ENCODE peak calls at places on chromosomes 16 and 17, in five cellular contexts. R is NCI-H774, D is OCI-LY7, A is GM20000, F is amniotic epithelial cell. S is an unnamed sample.

GRCh38 chr16:23368469-23368868 is 66.4 kb downstream of the SCNN1B start:
- DNase-seq in R (no peak), D (no peak), A (no peak), F (no peak), S (no peak)

GRCh38 chr16:55528974-55529373 is 20.1 kb downstream of the LPCAT2 start:
- DNase-seq in R (no peak), D (no peak), A (no peak), F (no peak), S (no peak)

GRCh38 chr17:17812211-17813054 is 24.4 kb downstream of the SREBF1 start:
- DNase-seq in R (no peak), D (peak; percentile 60), A (peak; percentile 94), F (peak; percentile 61), S (no peak)

GRCh38 chr17:3993493-3994220 is 29.4 kb upstream of the ATP2A3 start:
- DNase-seq in R (no peak), D (no peak), A (peak; percentile 78), F (no peak), S (no peak)

GRCh38 chr16:67538666-67539101 is 10.1 kb downstream of the RIPOR1 start:
- DNase-seq in R (no peak), D (no peak), A (no peak), F (peak; percentile 95), S (no peak)

GRCh38 chr16:84487358-84487757 is 17.1 kb downstream of the MEAK7 start:
- DNase-seq in R (no peak), D (no peak), A (no peak), F (no peak), S (no peak)

GRCh38 chr16:1426734-1427451 is 4.0 kb upstream of the PERCC1 start:
- DNase-seq in R (no peak), D (no peak), A (no peak), F (no peak), S (no peak)

GRCh38 chr16:59356709-59357108 is 622.6 kb upstream of the GOT2 start:
- DNase-seq in R (no peak), D (no peak), A (no peak), F (no peak), S (no peak)

GRCh38 chr16:31032736-31033708 is at the start of gene STX4:
- DNase-seq in R (peak; percentile 94), D (peak; percentile 95), A (peak; percentile 96), F (peak; percentile 97), S (peak; percentile 83)

GRCh38 chr17:35345926-35346771 is 27.3 kb downstream of the SLFN11 start:
- DNase-seq in R (no peak), D (no peak), A (no peak), F (peak; percentile 53), S (no peak)

GRCh38 chr16:5222770-5223169 is 125.2 kb upstream of the EEF2KMT start:
- DNase-seq in R (no peak), D (no peak), A (no peak), F (no peak), S (no peak)

GRCh38 chr16:22352726-22353125 is 21.7 kb downstream of the CDR2 start:
- DNase-seq in R (no peak), D (no peak), A (no peak), F (no peak), S (no peak)

GRCh38 chr17:21020622-21021021 is 22.2 kb downstream of the USP22 start:
- DNase-seq in R (no peak), D (no peak), A (no peak), F (no peak), S (no peak)

GRCh38 chr17:77508047-77508715 is 367.4 kb downstream of the SEC14L1 start:
- DNase-seq in R (no peak), D (no peak), A (no peak), F (peak; percentile 88), S (no peak)

GRCh38 chr16:26795184-26795583 is 271.5 kb upstream of the C16orf82 start:
- DNase-seq in R (no peak), D (peak; percentile 87), A (no peak), F (no peak), S (no peak)

GRCh38 chr16:47019563-47019962 is 46.1 kb upstream of the DNAJA2 start:
- DNase-seq in R (no peak), D (no peak), A (no peak), F (peak; percentile 17), S (peak; percentile 23)

GRCh38 chr16:17556276-17557052 is 85.7 kb upstream of the XYLT1 start:
- DNase-seq in R (no peak), D (peak; percentile 36), A (peak; percentile 41), F (peak; percentile 2), S (peak; percentile 3)

GRCh38 chr17:64992325-64992802 is 64.2 kb downstream of the GNA13 start:
- DNase-seq in R (no peak), D (no peak), A (no peak), F (no peak), S (no peak)

GRCh38 chr16:14015948-14016347 is 55.2 kb upstream of the MRTFB start:
- DNase-seq in R (no peak), D (no peak), A (no peak), F (peak; percentile 61), S (no peak)

GRCh38 chr16:27330542-27330941 is 16.8 kb downstream of the IL4R start:
- DNase-seq in R (no peak), D (no peak), A (no peak), F (peak; percentile 99), S (no peak)

GRCh38 chr17:49224198-49224996 is 6.2 kb downstream of the PHOSPHO1 start:
- DNase-seq in R (peak; percentile 36), D (peak; percentile 49), A (peak; percentile 57), F (no peak), S (no peak)

GRCh38 chr16:12398029-12398735 is 405.5 kb downstream of the CPPED1 start:
- DNase-seq in R (no peak), D (no peak), A (no peak), F (no peak), S (no peak)

GRCh38 chr16:54847207-54847606 is 83.5 kb upstream of the IRX5 start:
- DNase-seq in R (no peak), D (no peak), A (no peak), F (no peak), S (no peak)

GRCh38 chr16:68155425-68155824 is 70.3 kb downstream of the NFATC3 start:
- DNase-seq in R (no peak), D (no peak), A (no peak), F (no peak), S (no peak)

GRCh38 chr17:37438141-37438540 is 31.5 kb downstream of the TADA2A start:
- DNase-seq in R (no peak), D (peak; percentile 15), A (no peak), F (no peak), S (no peak)

GRCh38 chr16:85316321-85316919 is 204.1 kb upstream of the CIBAR2 start:
- DNase-seq in R (peak; percentile 12), D (peak; percentile 73), A (peak; percentile 78), F (peak; percentile 55), S (peak; percentile 27)

GRCh38 chr17:28267720-28268609 is 51.0 kb upstream of the TMEM97 start:
- DNase-seq in R (no peak), D (no peak), A (no peak), F (no peak), S (no peak)

GRCh38 chr16:69093974-69094373 is 11.5 kb upstream of the HAS3 start:
- DNase-seq in R (no peak), D (no peak), A (no peak), F (no peak), S (no peak)

GRCh38 chr17:8745586-8746500 is 1.2 kb upstream of the CCDC42 start:
- DNase-seq in R (peak; percentile 19), D (peak; percentile 57), A (peak; percentile 96), F (peak; percentile 40), S (no peak)

S was measured in LNCaP clone FGC.